ENCODE peak calls at places on chromosome 22, in six cellular contexts. K, Z, G, O, A and M are unnamed samples.

GRCh38 chr22:36772451-36772850 is 3.5 kb downstream of the IFT27 start:
- DNase-seq in Z (no peak), A (no peak), G (no peak), K (no peak), O (no peak), M (peak; percentile 23)

GRCh38 chr22:48751539-48752437 is 1075.9 kb downstream of the BRD1 start:
- DNase-seq in O (no peak), Z (no peak), K (no peak), A (no peak), G (no peak), M (no peak)

GRCh38 chr22:40586781-40587180 is 49.7 kb downstream of the MRTFA start:
- DNase-seq in O (no peak), A (no peak), K (peak; percentile 96), G (no peak), Z (no peak), M (no peak)

GRCh38 chr22:43345761-43346261 is 2.6 kb upstream of the SCUBE1 start:
- DNase-seq in O (no peak), Z (no peak), K (no peak), G (no peak), A (no peak), M (peak; percentile 32)

GRCh38 chr22:29762263-29762662 is 4.5 kb downstream of the ZMAT5 start:
- DNase-seq in Z (no peak), G (no peak), A (no peak), O (no peak), K (no peak), M (no peak)

GRCh38 chr22:24441406-24442351 is 14.3 kb downstream of the ADORA2A start:
- DNase-seq in Z (no peak), K (no peak), G (no peak), A (no peak), O (no peak), M (no peak)

GRCh38 chr22:19275919-19276600 is 15.5 kb downstream of the CLTCL1 start:
- DNase-seq in A (peak; percentile 24), K (no peak), Z (no peak), G (no peak), O (no peak), M (no peak)

GRCh38 chr22:39635719-39636118 is 65.2 kb downstream of the CACNA1I start:
- DNase-seq in K (no peak), G (no peak), A (no peak), Z (peak; percentile 3), O (no peak), M (no peak)

GRCh38 chr22:50044485-50045143 is 13.5 kb downstream of the TTLL8 start:
- DNase-seq in A (no peak), O (no peak), K (no peak), G (no peak), Z (no peak), M (no peak)

GRCh38 chr22:47101321-47101885 is 339.0 kb downstream of the TBC1D22A start:
- DNase-seq in A (no peak), G (no peak), Z (no peak), K (no peak), O (no peak), M (no peak)

GRCh38 chr22:50445880-50446707 is 28.7 kb downstream of the SBF1 start:
- DNase-seq in A (no peak), G (no peak), O (no peak), Z (no peak), K (no peak), M (no peak)

GRCh38 chr22:49018601-49019000 is 809.1 kb downstream of the BRD1 start:
- DNase-seq in G (no peak), O (peak; percentile 14), K (no peak), A (peak; percentile 30), Z (no peak), M (no peak)

GRCh38 chr22:50468626-50469025 is 6.2 kb downstream of the SBF1 start:
- DNase-seq in Z (no peak), A (no peak), O (no peak), G (no peak), K (no peak), M (no peak)

GRCh38 chr22:47884200-47884599 is 1121.8 kb downstream of the TBC1D22A start:
- DNase-seq in Z (no peak), G (no peak), K (no peak), A (no peak), O (no peak), M (no peak)

DNA sequence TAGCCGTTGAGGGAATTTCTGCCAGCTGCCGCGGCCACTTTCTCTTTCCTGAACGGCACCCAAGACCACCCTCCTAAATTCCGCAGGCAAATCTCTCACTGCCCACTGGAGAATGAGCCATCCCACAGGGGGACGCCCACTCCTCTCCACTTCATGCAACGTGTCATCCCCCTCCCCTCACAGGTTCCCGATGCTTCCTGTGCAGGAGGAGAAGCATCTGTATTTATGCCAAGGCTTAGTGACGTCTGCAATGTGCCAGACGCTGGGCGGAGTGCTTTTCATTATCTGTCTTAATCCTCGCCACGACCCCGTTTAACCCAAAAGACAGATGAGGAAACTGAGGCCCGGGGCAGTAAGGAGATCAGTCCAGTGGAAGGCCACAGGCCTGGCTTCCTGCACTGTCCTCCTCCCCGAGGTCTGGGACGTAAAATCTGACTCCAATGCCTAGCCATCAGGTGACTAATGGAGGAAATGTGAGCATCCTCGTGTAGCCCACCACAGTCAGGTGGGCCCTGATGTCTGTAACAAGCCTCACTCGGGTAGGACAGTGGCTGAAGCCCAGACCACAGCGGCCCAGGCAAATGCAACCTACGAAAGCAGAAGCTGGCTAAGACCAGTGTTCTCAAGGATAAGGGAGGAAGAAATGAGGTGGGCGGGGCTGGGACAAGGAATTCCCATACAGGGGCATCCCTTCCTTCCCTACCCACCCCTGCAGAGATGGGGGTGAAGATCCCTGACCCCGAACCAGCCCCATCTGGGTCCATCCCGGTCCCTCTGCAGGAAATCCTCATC is 23.1 kb downstream of the MN1 start:
- DNase-seq in A (no peak), O (no peak), G (no peak), Z (no peak), K (no peak), M (no peak)
- H3K18ac ChIP-seq in A (peak overlapping the region; percentile 9), O (no peak overlapping the region), G (peak overlapping the region; percentile 83), Z (no peak overlapping the region), K (no peak overlapping the region), M (no peak overlapping the region)

DNA sequence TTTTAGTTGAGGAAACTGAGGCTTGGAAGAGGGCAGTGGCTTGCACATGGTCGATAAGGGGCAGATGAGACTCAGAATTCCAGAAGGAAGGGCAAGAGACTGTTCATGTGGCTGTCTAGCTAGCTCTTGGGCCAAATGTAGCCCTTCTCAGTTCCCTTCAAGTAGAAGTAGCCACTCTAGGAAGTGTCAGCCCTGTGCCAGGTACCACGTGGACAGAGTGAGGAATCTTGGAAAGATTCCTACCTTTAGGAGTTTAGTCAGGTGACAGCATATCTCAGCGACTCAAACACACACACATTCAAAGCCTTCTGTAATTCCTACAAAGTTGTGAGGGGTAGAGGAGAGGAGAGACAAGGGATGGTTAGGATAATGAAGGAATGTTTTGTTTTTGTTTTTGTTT is 18.3 kb downstream of the PIK3IP1 start:
- DNase-seq in G (no peak), K (no peak), A (no peak), Z (no peak), O (no peak), M (no peak)
- H4K91ac ChIP-seq in G (no peak overlapping the region), K (no peak overlapping the region), A (no peak overlapping the region), Z (no peak overlapping the region), O (no peak overlapping the region), M (no peak overlapping the region)

DNA sequence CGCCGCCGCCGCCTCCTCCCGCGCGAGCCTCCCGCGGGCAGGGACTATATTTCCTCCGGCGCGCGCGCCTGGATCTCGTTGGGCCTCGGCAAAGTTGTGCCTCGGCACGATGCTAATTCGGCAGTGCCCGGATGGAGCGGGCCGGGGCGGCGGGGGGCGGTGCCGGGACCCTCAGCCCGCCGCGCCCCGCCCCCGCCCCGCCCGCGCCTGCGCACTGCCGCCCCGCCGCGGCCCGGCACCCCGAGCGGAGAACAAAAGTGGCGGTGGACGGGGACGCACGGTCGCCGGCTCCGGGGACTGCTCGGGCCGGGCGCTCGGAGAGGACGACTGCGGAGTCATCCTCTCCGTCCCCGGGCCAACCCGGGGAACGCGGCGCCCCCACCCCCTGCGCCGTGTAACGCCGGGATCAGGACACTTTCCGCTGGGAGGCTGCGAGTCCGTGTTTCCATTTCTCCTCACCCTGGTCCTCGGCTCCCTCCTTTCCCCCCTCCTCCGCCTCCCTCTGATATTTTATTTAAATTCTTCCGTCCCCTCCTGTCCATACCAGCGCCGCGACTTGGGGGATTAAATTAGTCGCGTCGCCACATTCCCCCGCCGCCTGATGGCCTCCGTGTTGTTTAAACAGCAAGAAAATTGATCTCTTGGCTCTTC is at the start of gene PHF21B:
- DNase-seq in G (peak; percentile 86), A (peak; percentile 91), Z (peak; percentile 22), K (no peak), O (peak; percentile 82), M (peak; percentile 38)
- H3K18ac ChIP-seq in G (peak within 1 kb of the TSS; percentile 95), A (peak within 1 kb of the TSS; percentile 90), Z (no peak within 1 kb of the TSS), K (peak within 1 kb of the TSS; percentile 63), O (peak within 1 kb of the TSS; percentile 71), M (no peak within 1 kb of the TSS)

GRCh38 chr22:46056169-46057041 is 79.4 kb upstream of the WNT7B start:
- DNase-seq in O (no peak), G (no peak), K (no peak), A (no peak), Z (no peak), M (no peak)

GRCh38 chr22:46057206-46057605 is 80.2 kb upstream of the WNT7B start:
- DNase-seq in A (no peak), O (no peak), Z (no peak), K (no peak), G (no peak), M (no peak)

GRCh38 chr22:46058591-46059519 is 81.9 kb upstream of the WNT7B start:
- DNase-seq in A (no peak), Z (no peak), O (peak; percentile 22), K (no peak), G (no peak), M (no peak)

GRCh38 chr22:46055851-46056168 is 78.8 kb upstream of the WNT7B start:
- DNase-seq in G (no peak), A (no peak), Z (no peak), O (no peak), K (no peak), M (no peak)

GRCh38 chr22:46057762-46058420 is 80.9 kb upstream of the WNT7B start:
- DNase-seq in K (no peak), G (no peak), O (peak; percentile 9), A (no peak), Z (no peak), M (no peak)
- H4K91ac ChIP-seq in K (no peak overlapping the region), G (no peak overlapping the region), O (no peak overlapping the region), A (no peak overlapping the region), Z (no peak overlapping the region), M (no peak overlapping the region)

DNA sequence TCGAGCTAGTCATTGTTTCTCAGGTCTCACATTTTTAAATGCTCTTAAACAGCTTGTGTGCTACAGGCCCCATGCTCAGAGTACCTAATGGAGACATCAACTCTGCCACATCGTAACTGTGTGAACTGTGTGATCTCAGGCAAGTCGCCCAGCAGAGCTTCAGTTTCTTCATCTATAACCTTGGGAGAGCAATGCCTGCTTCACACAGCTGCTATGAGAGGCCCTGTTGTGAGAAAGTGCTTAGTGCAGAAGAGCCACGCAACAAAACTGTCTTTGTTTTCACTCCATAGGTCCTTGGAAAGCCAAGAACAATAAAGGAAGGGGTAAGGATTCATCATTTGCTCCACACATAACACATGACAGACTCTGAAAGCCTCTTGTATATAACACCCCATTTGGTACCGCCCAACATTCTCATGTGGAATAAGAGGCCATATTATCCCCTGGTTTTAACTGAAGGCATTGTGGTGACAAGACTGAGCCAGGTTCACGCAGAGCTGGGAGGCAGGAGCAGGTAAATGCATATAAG is 231.9 kb upstream of the ISX start:
- DNase-seq in G (no peak), K (no peak), A (no peak), Z (no peak), O (no peak), M (no peak)
- H3K18ac ChIP-seq in G (no peak overlapping the region), K (no peak overlapping the region), A (no peak overlapping the region), Z (no peak overlapping the region), O (no peak overlapping the region), M (no peak overlapping the region)